ENCODE peak calls at places on chromosomes 6 and 20, in five cellular contexts. M, G, B, C and T are unnamed samples.

GRCh38 chr6:112881828-112882227 is 534.7 kb downstream of the RFPL4B start:
- DNase-seq in M (no peak), G (no peak), B (no peak), C (no peak), T (no peak)

GRCh38 chr6:52904562-52905279 is 4.8 kb downstream of the GSTA3 start:
- DNase-seq in M (no peak), G (no peak), B (no peak), C (no peak), T (no peak)

GRCh38 chr6:14814016-14814415 is 431.9 kb upstream of the JARID2 start:
- DNase-seq in M (no peak), G (no peak), B (no peak), C (no peak), T (no peak)

GRCh38 chr6:37988131-37988530 is 168.6 kb downstream of the ZFAND3 start:
- DNase-seq in M (no peak), G (no peak), B (no peak), C (no peak), T (no peak)

GRCh38 chr20:38581013-38581412 is at the start of gene ADIG:
- DNase-seq in M (no peak), G (peak; percentile 6), B (no peak), C (no peak), T (peak; percentile 68)

GRCh38 chr6:25312703-25313102 is 33.5 kb downstream of the CARMIL1 start:
- DNase-seq in M (no peak), G (no peak), B (no peak), C (no peak), T (no peak)

GRCh38 chr20:23570178-23570577 is 1.9 kb upstream of the CST9L start:
- DNase-seq in M (no peak), G (no peak), B (no peak), C (no peak), T (no peak)

GRCh38 chr6:16762265-16762546 is 946 bp upstream of the ATXN1 start:
- DNase-seq in M (no peak), G (no peak), B (no peak), C (no peak), T (no peak)

GRCh38 chr6:130996635-130997034 is 66.4 kb downstream of the EPB41L2 start:
- DNase-seq in M (no peak), G (no peak), B (no peak), C (no peak), T (no peak)

GRCh38 chr6:91299544-91300491 is 712.9 kb upstream of the MAP3K7 start:
- DNase-seq in M (no peak), G (no peak), B (no peak), C (peak; percentile 36), T (no peak)

GRCh38 chr20:63553251-63553932 is 567 bp upstream of the FNDC11 start:
- DNase-seq in M (peak; percentile 87), G (peak; percentile 4), B (peak; percentile 74), C (peak; percentile 73), T (no peak)

GRCh38 chr6:11085758-11086435 is 7.7 kb upstream of the SMIM13 start:
- DNase-seq in M (no peak), G (no peak), B (no peak), C (no peak), T (no peak)

GRCh38 chr6:53466257-53466656 is 78.6 kb downstream of the GCLC start:
- DNase-seq in M (no peak), G (no peak), B (no peak), C (no peak), T (no peak)

GRCh38 chr6:132133734-132134490 is 182.7 kb upstream of the CCN2 start:
- DNase-seq in M (no peak), G (no peak), B (no peak), C (no peak), T (no peak)

GRCh38 chr6:156593893-156594292 is 183.3 kb upstream of the ARID1B start:
- DNase-seq in M (no peak), G (no peak), B (no peak), C (no peak), T (no peak)

GRCh38 chr20:4820833-4821518 is 99.3 kb downstream of the PRND start:
- DNase-seq in M (no peak), G (no peak), B (no peak), C (no peak), T (peak; percentile 88)

GRCh38 chr20:60785817-60786216 is 466.2 kb upstream of the CDH4 start:
- DNase-seq in M (no peak), G (no peak), B (no peak), C (no peak), T (no peak)

GRCh38 chr20:46967647-46968046 is 73.0 kb downstream of the EYA2 start:
- DNase-seq in M (no peak), G (no peak), B (no peak), C (no peak), T (no peak)

GRCh38 chr6:123074616-123075015 is 78.6 kb downstream of the CLVS2 start:
- DNase-seq in M (no peak), G (no peak), B (no peak), C (no peak), T (no peak)

GRCh38 chr6:137491478-137491877 is 2.7 kb downstream of the OLIG3 start:
- DNase-seq in M (no peak), G (no peak), B (no peak), C (no peak), T (no peak)

GRCh38 chr6:148535976-148536375 is 193.3 kb downstream of the SASH1 start:
- DNase-seq in M (no peak), G (no peak), B (no peak), C (no peak), T (no peak)

GRCh38 chr6:116779569-116780164 is 14.1 kb upstream of the FAM162B start:
- DNase-seq in M (no peak), G (peak; percentile 36), B (peak; percentile 30), C (peak; percentile 61), T (no peak)

GRCh38 chr6:9848094-9848493 is 566.8 kb downstream of the TFAP2A start:
- DNase-seq in M (no peak), G (no peak), B (no peak), C (no peak), T (no peak)

GRCh38 chr6:90846824-90847223 is 260.0 kb upstream of the MAP3K7 start:
- DNase-seq in M (no peak), G (no peak), B (no peak), C (no peak), T (no peak)

GRCh38 chr20:5935384-5935783 is 14.9 kb downstream of the TRMT6 start:
- DNase-seq in M (no peak), G (no peak), B (no peak), C (no peak), T (no peak)

GRCh38 chr6:56480246-56480645 is 162.4 kb downstream of the DST start:
- DNase-seq in M (no peak), G (no peak), B (no peak), C (no peak), T (no peak)

GRCh38 chr6:97958143-97958542 is 675.1 kb upstream of the MMS22L start:
- DNase-seq in M (no peak), G (no peak), B (no peak), C (no peak), T (no peak)

GRCh38 chr6:8845691-8846090 is 410.3 kb upstream of the SLC35B3 start:
- DNase-seq in M (no peak), G (no peak), B (no peak), C (no peak), T (no peak)

GRCh38 chr6:112304680-112305079 is 42.5 kb upstream of the RFPL4B start:
- DNase-seq in M (no peak), G (no peak), B (no peak), C (no peak), T (no peak)

GRCh38 chr6:25351485-25351884 is 72.3 kb downstream of the CARMIL1 start:
- DNase-seq in M (no peak), G (no peak), B (no peak), C (no peak), T (no peak)

GRCh38 chr6:122663981-122664380 is 53.8 kb downstream of the PKIB start:
- DNase-seq in M (no peak), G (no peak), B (no peak), C (peak; percentile 39), T (no peak)